ENCODE peak calls at places on chromosomes 11 and 22, in seven cellular contexts. A is cardiac septum; R is Right ventricle myocardium inferior; N is PC-3; M is stimulated activated CD4-positive, alpha-beta T cell treated with anti-CD3 and anti-CD28 coated beads, Interleukin-4, amount 100 ng/mL, for 24 hours; Q is brain pericyte; S is SK-MEL-5. G is an unnamed sample.

GRCh38 chr11:69797156-69797555 is 22.0 kb upstream of the FGF4 start:
- DNase-seq in R (no peak), N (no peak), S (peak), A (no peak), M (no peak), Q (no peak), G (no peak)

GRCh38 chr11:113197456-113197855 is 116.9 kb upstream of the TTC12 start:
- DNase-seq in R (no peak), Q (no peak), N (no peak), A (no peak), M (no peak), S (no peak), G (no peak)

GRCh38 chr11:100581318-100581717 is 105.8 kb upstream of the ARHGAP42 start:
- DNase-seq in R (no peak), A (no peak), N (peak), Q (no peak), S (no peak), M (no peak), G (peak)

GRCh38 chr11:95297680-95298452 is 66.9 kb upstream of the SESN3 start:
- DNase-seq in Q (no peak), M (no peak), R (no peak), N (no peak), S (no peak), A (no peak), G (no peak)

GRCh38 chr11:61747389-61748285 is 4.8 kb upstream of the MYRF start:
- DNase-seq in Q (no peak), A (peak), S (peak), N (peak), M (peak), R (peak), G (peak)

GRCh38 chr11:9280655-9281301 is 15.6 kb upstream of the DENND5A start:
- DNase-seq in R (no peak), S (no peak), Q (peak), M (peak), N (peak), A (no peak), G (no peak)

GRCh38 chr11:28400236-28401100 is 292.3 kb downstream of the METTL15 start:
- DNase-seq in M (no peak), R (no peak), A (no peak), S (no peak), N (peak), Q (peak), G (no peak)

GRCh38 chr22:20531404-20532181 is 24.2 kb downstream of the MED15 start:
- DNase-seq in M (no peak), Q (peak), S (peak), A (no peak), N (peak), R (no peak), G (no peak)

GRCh38 chr22:35766654-35767580 is 49.2 kb downstream of the APOL5 start:
- DNase-seq in N (peak), Q (no peak), S (no peak), A (no peak), R (no peak), M (no peak), G (no peak)

GRCh38 chr22:43159484-43160178 is 8.3 kb downstream of the TSPO start:
- DNase-seq in N (no peak), A (no peak), Q (no peak), S (peak), M (no peak), R (no peak), G (no peak)

GRCh38 chr22:37316875-37317371 is 34.6 kb downstream of the CYTH4 start:
- DNase-seq in A (peak), Q (peak), N (peak), M (peak), R (peak), S (peak), G (peak)

GRCh38 chr11:26276798-26277424 is 55.0 kb upstream of the ANO3 start:
- DNase-seq in A (no peak), Q (peak), S (peak), R (no peak), N (peak), M (peak), G (peak)

GRCh38 chr11:61126266-61126665 is 24.0 kb downstream of the CD5 start:
- DNase-seq in M (no peak), S (no peak), Q (no peak), N (no peak), A (no peak), R (peak), G (no peak)

GRCh38 chr11:93085097-93085496 is 112.7 kb downstream of the SLC36A4 start:
- DNase-seq in N (peak), S (no peak), M (no peak), Q (no peak), A (no peak), R (no peak), G (no peak)

GRCh38 chr11:7485136-7485853 is at the start of gene OLFML1:
- DNase-seq in M (no peak), R (no peak), N (no peak), A (no peak), S (no peak), Q (peak), G (no peak)

GRCh38 chr22:28706845-28707244 is 27.2 kb upstream of the TTC28 start:
- DNase-seq in A (no peak), S (no peak), M (no peak), N (no peak), R (no peak), Q (no peak), G (no peak)

GRCh38 chr22:40764743-40765441 is 54.3 kb downstream of the SLC25A17 start:
- DNase-seq in A (no peak), S (no peak), R (no peak), M (peak), N (no peak), Q (no peak), G (no peak)

GRCh38 chr11:69348414-69349235 is 54.7 kb downstream of the MYEOV start:
- DNase-seq in S (no peak), R (no peak), N (no peak), Q (no peak), A (no peak), M (no peak), G (no peak)

GRCh38 chr22:27684856-27685255 is 116.7 kb downstream of the MN1 start:
- DNase-seq in S (no peak), A (no peak), N (no peak), Q (no peak), R (no peak), M (no peak), G (no peak)

GRCh38 chr11:67370351-67371076 is 2.9 kb downstream of the CLCF1 start:
- DNase-seq in M (no peak), A (no peak), Q (no peak), R (no peak), N (no peak), S (no peak), G (no peak)

GRCh38 chr11:64591257-64592233 is 525 bp downstream of the SLC22A12 start:
- DNase-seq in S (no peak), R (peak), Q (no peak), N (no peak), M (no peak), A (peak), G (no peak)

GRCh38 chr11:45045692-45046471 is 95.2 kb upstream of the TP53I11 start:
- DNase-seq in S (peak), M (no peak), R (peak), A (peak), Q (peak), N (peak), G (no peak)

GRCh38 chr11:9405721-9406120 is 21.3 kb downstream of the IPO7 start:
- DNase-seq in S (no peak), Q (no peak), A (no peak), N (no peak), R (no peak), M (no peak), G (no peak)

GRCh38 chr11:126265801-126266200 is 2.9 kb downstream of the SRPRA start:
- DNase-seq in A (no peak), R (no peak), Q (no peak), N (peak), M (no peak), S (peak), G (no peak)

GRCh38 chr11:115276799-115277198 is 227.4 kb downstream of the CADM1 start:
- DNase-seq in M (no peak), A (no peak), Q (no peak), R (no peak), N (no peak), S (no peak), G (peak)

GRCh38 chr11:69353696-69354544 is 60.0 kb downstream of the MYEOV start:
- DNase-seq in R (no peak), S (no peak), Q (no peak), N (no peak), M (no peak), A (peak), G (no peak)

GRCh38 chr22:19691721-19692341 is 22.5 kb upstream of the SEPTIN5 start:
- DNase-seq in R (no peak), S (peak), N (peak), A (no peak), M (no peak), Q (no peak), G (no peak)

GRCh38 chr11:1195690-1196515 is 27.0 kb upstream of the MUC5B start:
- DNase-seq in Q (no peak), A (peak), R (peak), N (no peak), M (no peak), S (no peak), G (no peak)

GRCh38 chr11:84981296-84981695 is 645.8 kb downstream of the DLG2 start:
- DNase-seq in M (no peak), Q (peak), R (no peak), N (peak), S (no peak), A (no peak), G (no peak)

GRCh38 chr11:119223856-119224255 is 17.7 kb downstream of the CBL start:
- DNase-seq in A (no peak), N (no peak), Q (no peak), M (no peak), R (no peak), S (no peak), G (no peak)

GRCh38 chr11:75325713-75326438 is 25.6 kb downstream of the ARRB1 start:
- DNase-seq in M (peak), N (peak), R (peak), A (no peak), S (no peak), Q (no peak), G (no peak)

GRCh38 chr22:50656122-50657070 is 16.2 kb upstream of the SHANK3 start:
- DNase-seq in Q (no peak), A (peak), N (peak), S (no peak), R (no peak), M (no peak), G (no peak)

GRCh38 chr11:2584812-2585565 is 114.8 kb downstream of the KCNQ1OT1 start:
- DNase-seq in R (peak), Q (no peak), A (peak), S (no peak), N (no peak), M (peak), G (no peak)